ENCODE peak calls at places on chromosomes 16 and 17, in eight cellular contexts. P is CD4-positive, CD25-positive, alpha-beta regulatory T cell; G is dorsolateral prefrontal cortex; H is stimulated activated CD4-positive, alpha-beta T cell treated with anti-CD3 and anti-CD28 coated beads, TNF-alpha, amount 100 ng/mL, for 48 hours; E is heart left ventricle; N is tibial artery; X is fibroblast of the conjunctiva; U is keratinocyte. F is an unnamed sample.

GRCh38 chr16:67917852-67918236 is 13.8 kb downstream of the CTRL start:
- DNase-seq in E (no peak), N (no peak), P (no peak), X (no peak), H (peak; percentile 49), G (no peak), U (peak; percentile 68), F (no peak)

GRCh38 chr16:28085376-28086171 is 22.1 kb upstream of the GSG1L start:
- DNase-seq in E (no peak), H (no peak), N (no peak), X (no peak), U (no peak), P (no peak), G (no peak), F (no peak)

GRCh38 chr17:83101805-83102480 is 22.5 kb downstream of the METRNL start:
- DNase-seq in U (no peak), H (no peak), X (no peak), E (peak; percentile 60), N (no peak), P (no peak), G (no peak), F (no peak)

GRCh38 chr17:72529386-72529785 is 408.6 kb downstream of the SOX9 start:
- DNase-seq in E (no peak), X (no peak), H (no peak), G (no peak), N (no peak), U (no peak), P (no peak), F (no peak)

GRCh38 chr17:68097161-68097805 is 61.7 kb downstream of the KPNA2 start:
- DNase-seq in U (no peak), E (no peak), H (no peak), X (no peak), G (no peak), P (no peak), N (no peak), F (no peak)

GRCh38 chr16:85216522-85217375 is 104.5 kb upstream of the CIBAR2 start:
- DNase-seq in G (no peak), P (no peak), E (no peak), X (no peak), N (no peak), H (no peak), U (no peak), F (no peak)

GRCh38 chr16:57029161-57030160 is 40.1 kb downstream of the NLRC5 start:
- DNase-seq in U (peak; percentile 87), E (no peak), P (no peak), G (no peak), X (no peak), N (no peak), H (no peak), F (no peak)

GRCh38 chr16:55662641-55663040 is 6.9 kb downstream of the SLC6A2 start:
- DNase-seq in P (no peak), X (peak; percentile 79), U (no peak), N (peak; percentile 17), H (no peak), G (no peak), E (peak; percentile 39), F (no peak)

GRCh38 chr17:31394544-31394943 is 3.1 kb downstream of the RAB11FIP4 start:
- DNase-seq in H (peak; percentile 16), U (no peak), P (peak; percentile 27), G (peak; percentile 77), X (peak; percentile 47), N (peak; percentile 63), E (peak; percentile 70), F (no peak)

GRCh38 chr17:34363183-34363661 is at the start of gene CCL1:
- DNase-seq in U (no peak), H (no peak), G (no peak), N (no peak), E (no peak), X (no peak), P (no peak), F (no peak)

GRCh38 chr16:75000481-75001081 is 1.8 kb downstream of the ZNRF1 start:
- DNase-seq in X (no peak), P (no peak), N (no peak), H (no peak), G (no peak), E (no peak), U (no peak), F (no peak)

GRCh38 chr16:12625068-12625467 is 178.6 kb downstream of the CPPED1 start:
- DNase-seq in H (no peak), U (no peak), N (no peak), E (no peak), G (no peak), X (no peak), P (no peak), F (no peak)

GRCh38 chr17:7792611-7793010 is 41.4 kb upstream of the KDM6B start:
- DNase-seq in G (no peak), H (no peak), X (no peak), P (no peak), N (no peak), E (no peak), U (no peak), F (no peak)

GRCh38 chr17:77444653-77445029 is 303.9 kb downstream of the SEC14L1 start:
- DNase-seq in U (no peak), H (no peak), P (no peak), G (no peak), E (peak; percentile 76), X (no peak), N (no peak), F (no peak)

GRCh38 chr17:75152971-75153853 is 1.1 kb downstream of the JPT1 start:
- DNase-seq in X (no peak), N (peak; percentile 55), P (no peak), U (no peak), G (no peak), H (no peak), E (peak; percentile 30), F (no peak)

GRCh38 chr16:66939366-66939765 is 4.0 kb downstream of the CES2 start:
- DNase-seq in P (no peak), G (no peak), N (no peak), E (no peak), X (no peak), H (no peak), U (no peak), F (no peak)

GRCh38 chr16:66036162-66036561 is 330.3 kb upstream of the CDH5 start:
- DNase-seq in X (no peak), H (no peak), N (no peak), G (no peak), E (peak; percentile 47), P (no peak), U (no peak), F (no peak)

GRCh38 chr17:78718575-78719209 is 63.4 kb downstream of the CYTH1 start:
- DNase-seq in P (no peak), N (no peak), U (no peak), X (no peak), H (no peak), G (no peak), E (no peak), F (no peak)

F was measured in central memory CD4-positive, alpha-beta T cell.